ENCODE peak calls at places on chromosomes 6 and 20, in nine cellular contexts. One of them, this sample, is unnamed.

GRCh38 chr6:128131566-128131965 is 230.7 kb upstream of the THEMIS start:
- DNase-seq in kidney: no peak
- DNase-seq in left lung: no peak
- DNase-seq in stomach: no peak
- DNase-seq in K562: no peak
- DNase-seq in RWPE2: no peak
- DNase-seq in tibial nerve: no peak
- DNase-seq in A549: no peak
- DNase-seq in fibroblast of lung: peak
- DNase-seq in this sample: no peak

GRCh38 chr20:36035720-36036119 is 67.3 kb downstream of the CNBD2 start:
- DNase-seq in kidney: no peak
- DNase-seq in left lung: no peak
- DNase-seq in stomach: no peak
- DNase-seq in K562: no peak
- DNase-seq in RWPE2: peak
- DNase-seq in tibial nerve: no peak
- DNase-seq in A549: no peak
- DNase-seq in fibroblast of lung: no peak
- DNase-seq in this sample: no peak

GRCh38 chr20:12291386-12291785 is 373.7 kb downstream of the BTBD3 start:
- DNase-seq in kidney: no peak
- DNase-seq in left lung: no peak
- DNase-seq in stomach: no peak
- DNase-seq in K562: no peak
- DNase-seq in RWPE2: no peak
- DNase-seq in tibial nerve: no peak
- DNase-seq in A549: no peak
- DNase-seq in fibroblast of lung: no peak
- DNase-seq in this sample: no peak

GRCh38 chr20:57313951-57314350 is 15.7 kb upstream of the SPO11 start:
- DNase-seq in kidney: no peak
- DNase-seq in left lung: no peak
- DNase-seq in stomach: no peak
- DNase-seq in K562: no peak
- DNase-seq in RWPE2: peak
- DNase-seq in tibial nerve: no peak
- DNase-seq in A549: no peak
- DNase-seq in fibroblast of lung: no peak
- DNase-seq in this sample: no peak

GRCh38 chr6:6699741-6700367 is 111.3 kb downstream of the LY86 start:
- DNase-seq in kidney: peak
- DNase-seq in left lung: no peak
- DNase-seq in stomach: peak
- DNase-seq in K562: peak
- DNase-seq in RWPE2: peak
- DNase-seq in tibial nerve: peak
- DNase-seq in A549: peak
- DNase-seq in fibroblast of lung: peak
- DNase-seq in this sample: no peak

GRCh38 chr6:133817460-133818047 is 71.4 kb upstream of the TCF21 start:
- DNase-seq in kidney: no peak
- DNase-seq in left lung: peak
- DNase-seq in stomach: no peak
- DNase-seq in K562: peak
- DNase-seq in RWPE2: no peak
- DNase-seq in tibial nerve: no peak
- DNase-seq in A549: no peak
- DNase-seq in fibroblast of lung: no peak
- DNase-seq in this sample: peak

GRCh38 chr6:106184629-106185028 is 98.5 kb downstream of the PRDM1 start:
- DNase-seq in kidney: no peak
- DNase-seq in left lung: no peak
- DNase-seq in stomach: no peak
- DNase-seq in K562: no peak
- DNase-seq in RWPE2: no peak
- DNase-seq in tibial nerve: no peak
- DNase-seq in A549: no peak
- DNase-seq in fibroblast of lung: no peak
- DNase-seq in this sample: no peak

GRCh38 chr20:40654876-40655275 is 34.2 kb downstream of the MAFB start:
- DNase-seq in kidney: no peak
- DNase-seq in left lung: no peak
- DNase-seq in stomach: no peak
- DNase-seq in K562: no peak
- DNase-seq in RWPE2: no peak
- DNase-seq in tibial nerve: peak
- DNase-seq in A549: no peak
- DNase-seq in fibroblast of lung: peak
- DNase-seq in this sample: no peak

GRCh38 chr6:18262812-18263560 is 1.3 kb downstream of the DEK start:
- DNase-seq in kidney: no peak
- DNase-seq in left lung: no peak
- DNase-seq in stomach: no peak
- DNase-seq in K562: peak
- DNase-seq in RWPE2: no peak
- DNase-seq in tibial nerve: no peak
- DNase-seq in A549: no peak
- DNase-seq in fibroblast of lung: no peak
- DNase-seq in this sample: no peak

GRCh38 chr6:44237021-44237812 is 9.7 kb upstream of the HSP90AB1 start:
- DNase-seq in kidney: peak
- DNase-seq in left lung: peak
- DNase-seq in stomach: peak
- DNase-seq in K562: peak
- DNase-seq in RWPE2: peak
- DNase-seq in tibial nerve: peak
- DNase-seq in A549: peak
- DNase-seq in fibroblast of lung: peak
- DNase-seq in this sample: peak

GRCh38 chr6:56359201-56359899 is 112.0 kb upstream of the COL21A1 start:
- DNase-seq in kidney: no peak
- DNase-seq in left lung: no peak
- DNase-seq in stomach: peak
- DNase-seq in K562: peak
- DNase-seq in RWPE2: no peak
- DNase-seq in tibial nerve: peak
- DNase-seq in A549: peak
- DNase-seq in fibroblast of lung: peak
- DNase-seq in this sample: peak

GRCh38 chr6:12022903-12023522 is 10.9 kb downstream of the HIVEP1 start:
- DNase-seq in kidney: no peak
- DNase-seq in left lung: no peak
- DNase-seq in stomach: no peak
- DNase-seq in K562: peak
- DNase-seq in RWPE2: no peak
- DNase-seq in tibial nerve: no peak
- DNase-seq in A549: no peak
- DNase-seq in fibroblast of lung: no peak
- DNase-seq in this sample: no peak

GRCh38 chr6:118618676-118619377 is 32.6 kb downstream of the CEP85L start:
- DNase-seq in kidney: peak
- DNase-seq in left lung: no peak
- DNase-seq in stomach: peak
- DNase-seq in K562: peak
- DNase-seq in RWPE2: no peak
- DNase-seq in tibial nerve: peak
- DNase-seq in A549: peak
- DNase-seq in fibroblast of lung: peak
- DNase-seq in this sample: peak

GRCh38 chr6:16851044-16851540 is 89.8 kb upstream of the ATXN1 start:
- DNase-seq in kidney: no peak
- DNase-seq in left lung: no peak
- DNase-seq in stomach: no peak
- DNase-seq in K562: no peak
- DNase-seq in RWPE2: no peak
- DNase-seq in tibial nerve: no peak
- DNase-seq in A549: no peak
- DNase-seq in fibroblast of lung: no peak
- DNase-seq in this sample: no peak

GRCh38 chr6:36386495-36387439 is 702 bp downstream of the ETV7 start:
- DNase-seq in kidney: no peak
- DNase-seq in left lung: peak
- DNase-seq in stomach: peak
- DNase-seq in K562: peak
- DNase-seq in RWPE2: no peak
- DNase-seq in tibial nerve: peak
- DNase-seq in A549: peak
- DNase-seq in fibroblast of lung: peak
- DNase-seq in this sample: no peak

GRCh38 chr6:5079692-5080091 is 5.4 kb upstream of the PPP1R3G start:
- DNase-seq in kidney: no peak
- DNase-seq in left lung: no peak
- DNase-seq in stomach: no peak
- DNase-seq in K562: no peak
- DNase-seq in RWPE2: no peak
- DNase-seq in tibial nerve: no peak
- DNase-seq in A549: no peak
- DNase-seq in fibroblast of lung: no peak
- DNase-seq in this sample: no peak
- TF ChIP-seq CTCF in kidney: no peak
- TF ChIP-seq CTCF in left lung: no peak
- TF ChIP-seq CTCF in stomach: no peak
- TF ChIP-seq CTCF in K562: no peak
- TF ChIP-seq CTCF in RWPE2: no peak
- TF ChIP-seq CTCF in tibial nerve: no peak
- TF ChIP-seq CTCF in A549: no peak
- TF ChIP-seq CTCF in fibroblast of lung: no peak
- TF ChIP-seq CTCF in this sample: no peak

GRCh38 chr20:14555676-14556075 is 218.3 kb upstream of the FLRT3 start:
- DNase-seq in kidney: no peak
- DNase-seq in left lung: no peak
- DNase-seq in stomach: no peak
- DNase-seq in K562: no peak
- DNase-seq in RWPE2: no peak
- DNase-seq in tibial nerve: no peak
- DNase-seq in A549: no peak
- DNase-seq in fibroblast of lung: no peak
- DNase-seq in this sample: no peak
- TF ChIP-seq CTCF in kidney: no peak
- TF ChIP-seq CTCF in left lung: no peak
- TF ChIP-seq CTCF in stomach: no peak
- TF ChIP-seq CTCF in K562: no peak
- TF ChIP-seq CTCF in RWPE2: no peak
- TF ChIP-seq CTCF in tibial nerve: no peak
- TF ChIP-seq CTCF in A549: no peak
- TF ChIP-seq CTCF in fibroblast of lung: no peak
- TF ChIP-seq CTCF in this sample: no peak

DNA sequence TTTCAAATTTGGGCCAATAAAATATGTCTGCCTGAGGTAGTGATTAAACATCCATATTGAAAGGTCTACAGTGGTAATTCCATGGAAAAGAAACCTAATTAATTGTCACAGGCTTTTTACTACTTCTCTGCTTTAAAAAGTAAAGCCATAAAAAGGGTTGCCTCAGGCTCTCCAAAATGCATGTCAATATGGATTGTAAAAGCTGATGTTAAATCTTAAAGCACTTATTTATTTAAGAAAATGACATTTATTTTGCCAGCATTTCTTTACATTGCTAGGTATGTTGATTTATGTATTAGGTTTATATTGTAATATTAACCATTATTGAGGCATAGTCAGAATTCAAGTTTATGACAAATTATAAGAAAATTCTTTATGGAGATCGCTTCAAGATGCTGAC is 133.2 kb downstream of the OPN5 start:
- DNase-seq in kidney: no peak
- DNase-seq in left lung: no peak
- DNase-seq in stomach: no peak
- DNase-seq in K562: no peak
- DNase-seq in RWPE2: no peak
- DNase-seq in tibial nerve: no peak
- DNase-seq in A549: no peak
- DNase-seq in fibroblast of lung: no peak
- DNase-seq in this sample: no peak
- TF ChIP-seq CTCF in kidney: no peak
- TF ChIP-seq CTCF in left lung: no peak
- TF ChIP-seq CTCF in stomach: no peak
- TF ChIP-seq CTCF in K562: no peak
- TF ChIP-seq CTCF in RWPE2: no peak
- TF ChIP-seq CTCF in tibial nerve: no peak
- TF ChIP-seq CTCF in A549: no peak
- TF ChIP-seq CTCF in fibroblast of lung: no peak
- TF ChIP-seq CTCF in this sample: no peak

GRCh38 chr20:42046686-42047085 is 428.5 kb upstream of the CHD6 start:
- DNase-seq in kidney: no peak
- DNase-seq in left lung: no peak
- DNase-seq in stomach: no peak
- DNase-seq in K562: no peak
- DNase-seq in RWPE2: no peak
- DNase-seq in tibial nerve: no peak
- DNase-seq in A549: no peak
- DNase-seq in fibroblast of lung: no peak
- DNase-seq in this sample: no peak

GRCh38 chr20:42043921-42044320 is 425.7 kb upstream of the CHD6 start:
- DNase-seq in kidney: no peak
- DNase-seq in left lung: no peak
- DNase-seq in stomach: no peak
- DNase-seq in K562: no peak
- DNase-seq in RWPE2: no peak
- DNase-seq in tibial nerve: no peak
- DNase-seq in A549: no peak
- DNase-seq in fibroblast of lung: no peak
- DNase-seq in this sample: no peak

DNA sequence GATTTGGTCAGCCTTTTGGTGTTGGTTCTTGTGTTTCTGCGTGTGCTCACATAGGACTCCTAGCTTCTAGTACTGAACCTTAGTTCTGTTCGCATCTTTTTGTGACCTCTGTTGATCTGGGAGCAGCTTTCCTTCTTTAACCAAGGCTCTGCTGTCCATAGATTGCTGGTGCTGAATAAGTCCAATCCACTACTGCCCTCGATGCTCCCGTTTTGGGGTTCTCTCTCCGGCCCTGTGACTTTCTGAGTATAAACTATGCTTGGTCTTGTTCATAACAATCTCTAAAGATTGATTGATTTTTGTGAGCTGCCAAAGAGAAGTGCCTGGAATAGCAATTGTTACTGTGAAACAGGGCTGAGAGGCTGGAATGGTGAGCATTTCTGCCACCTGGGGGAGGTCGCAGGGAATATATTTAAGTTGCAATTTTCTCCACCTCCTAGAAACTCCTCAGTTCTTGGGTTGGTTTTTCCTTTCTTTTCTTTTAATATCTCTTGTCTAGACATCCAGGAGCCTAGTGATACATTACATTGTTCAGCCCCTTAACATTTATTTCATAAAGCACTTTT is 422.9 kb upstream of the CHD6 start:
- DNase-seq in kidney: no peak
- DNase-seq in left lung: no peak
- DNase-seq in stomach: no peak
- DNase-seq in K562: peak
- DNase-seq in RWPE2: no peak
- DNase-seq in tibial nerve: no peak
- DNase-seq in A549: no peak
- DNase-seq in fibroblast of lung: no peak
- DNase-seq in this sample: no peak
- TF ChIP-seq CTCF in kidney: no peak
- TF ChIP-seq CTCF in left lung: no peak
- TF ChIP-seq CTCF in stomach: no peak
- TF ChIP-seq CTCF in K562: peak
- TF ChIP-seq CTCF in RWPE2: peak
- TF ChIP-seq CTCF in tibial nerve: peak
- TF ChIP-seq CTCF in A549: no peak
- TF ChIP-seq CTCF in fibroblast of lung: no peak
- TF ChIP-seq CTCF in this sample: peak

This sample was measured in progenitor cell of endocrine pancreas.